ENCODE peak calls at places on chromosomes 1 and 21, in six cellular contexts. One of them, this sample, is unnamed.

GRCh38 chr1:7847599-7847998 is 5.3 kb downstream of the UTS2 start:
- DNase-seq in activated T-cell treated with anti-CD3 and anti-CD28 coated beads for 1 hour: no peak
- DNase-seq in fibroblast of lung: peak; percentile 90
- DNase-seq in HFFc6: peak; percentile 88
- DNase-seq in COR-L47: no peak
- DNase-seq in stimulated activated naive B cell treated with anti-CD40 and anti-IgM and Interleukin-4, amounts not matched to agents 10 μg/mL and 1 μg/mL and 100 μg/mL, for 72 hours: no peak
- DNase-seq in this sample: peak; percentile 92

GRCh38 chr21:32391755-32392154 is 1.1 kb downstream of the URB1 start:
- DNase-seq in HFFc6: no peak
- DNase-seq in fibroblast of lung: no peak
- DNase-seq in COR-L47: no peak
- DNase-seq in stimulated activated naive B cell treated with anti-CD40 and anti-IgM and Interleukin-4, amounts not matched to agents 10 μg/mL and 1 μg/mL and 100 μg/mL, for 72 hours: no peak
- DNase-seq in activated T-cell treated with anti-CD3 and anti-CD28 coated beads for 1 hour: no peak
- DNase-seq in this sample: no peak

GRCh38 chr1:111346089-111346885 is 55.6 kb downstream of the CHIA start:
- DNase-seq in COR-L47: peak; percentile 92
- DNase-seq in HFFc6: peak; percentile 60
- DNase-seq in fibroblast of lung: peak; percentile 84
- DNase-seq in stimulated activated naive B cell treated with anti-CD40 and anti-IgM and Interleukin-4, amounts not matched to agents 10 μg/mL and 1 μg/mL and 100 μg/mL, for 72 hours: peak; percentile 85
- DNase-seq in activated T-cell treated with anti-CD3 and anti-CD28 coated beads for 1 hour: peak; percentile 76
- DNase-seq in this sample: peak; percentile 70

GRCh38 chr1:9691726-9692125 is 40.2 kb downstream of the PIK3CD start:
- DNase-seq in HFFc6: peak; percentile 7
- DNase-seq in COR-L47: no peak
- DNase-seq in activated T-cell treated with anti-CD3 and anti-CD28 coated beads for 1 hour: no peak
- DNase-seq in fibroblast of lung: no peak
- DNase-seq in stimulated activated naive B cell treated with anti-CD40 and anti-IgM and Interleukin-4, amounts not matched to agents 10 μg/mL and 1 μg/mL and 100 μg/mL, for 72 hours: no peak
- DNase-seq in this sample: no peak

GRCh38 chr1:86119214-86119764 is 37.3 kb downstream of the COL24A1 start:
- DNase-seq in HFFc6: no peak
- DNase-seq in stimulated activated naive B cell treated with anti-CD40 and anti-IgM and Interleukin-4, amounts not matched to agents 10 μg/mL and 1 μg/mL and 100 μg/mL, for 72 hours: no peak
- DNase-seq in COR-L47: no peak
- DNase-seq in activated T-cell treated with anti-CD3 and anti-CD28 coated beads for 1 hour: no peak
- DNase-seq in fibroblast of lung: no peak
- DNase-seq in this sample: no peak

GRCh38 chr21:26842976-26843911 is 2.0 kb downstream of the ADAMTS1 start:
- DNase-seq in activated T-cell treated with anti-CD3 and anti-CD28 coated beads for 1 hour: no peak
- DNase-seq in HFFc6: peak; percentile 96
- DNase-seq in fibroblast of lung: peak; percentile 97
- DNase-seq in COR-L47: peak; percentile 79
- DNase-seq in stimulated activated naive B cell treated with anti-CD40 and anti-IgM and Interleukin-4, amounts not matched to agents 10 μg/mL and 1 μg/mL and 100 μg/mL, for 72 hours: no peak
- DNase-seq in this sample: peak; percentile 97

GRCh38 chr21:45957986-45958610 is 23.5 kb upstream of the COL6A1 start:
- DNase-seq in activated T-cell treated with anti-CD3 and anti-CD28 coated beads for 1 hour: no peak
- DNase-seq in COR-L47: no peak
- DNase-seq in HFFc6: no peak
- DNase-seq in stimulated activated naive B cell treated with anti-CD40 and anti-IgM and Interleukin-4, amounts not matched to agents 10 μg/mL and 1 μg/mL and 100 μg/mL, for 72 hours: no peak
- DNase-seq in fibroblast of lung: peak; percentile 90
- DNase-seq in this sample: peak; percentile 86

GRCh38 chr1:113887392-113887767 is at the start of gene BCL2L15:
- DNase-seq in fibroblast of lung: no peak
- DNase-seq in HFFc6: no peak
- DNase-seq in COR-L47: no peak
- DNase-seq in stimulated activated naive B cell treated with anti-CD40 and anti-IgM and Interleukin-4, amounts not matched to agents 10 μg/mL and 1 μg/mL and 100 μg/mL, for 72 hours: no peak
- DNase-seq in activated T-cell treated with anti-CD3 and anti-CD28 coated beads for 1 hour: no peak
- DNase-seq in this sample: no peak

GRCh38 chr1:206578959-206579358 is 33.3 kb downstream of the EIF2D start:
- DNase-seq in fibroblast of lung: no peak
- DNase-seq in stimulated activated naive B cell treated with anti-CD40 and anti-IgM and Interleukin-4, amounts not matched to agents 10 μg/mL and 1 μg/mL and 100 μg/mL, for 72 hours: no peak
- DNase-seq in activated T-cell treated with anti-CD3 and anti-CD28 coated beads for 1 hour: no peak
- DNase-seq in HFFc6: no peak
- DNase-seq in COR-L47: no peak
- DNase-seq in this sample: no peak

GRCh38 chr1:17274186-17275170 is 25.6 kb downstream of the PADI3 start:
- DNase-seq in COR-L47: peak; percentile 13
- DNase-seq in fibroblast of lung: peak; percentile 15
- DNase-seq in HFFc6: peak; percentile 15
- DNase-seq in activated T-cell treated with anti-CD3 and anti-CD28 coated beads for 1 hour: no peak
- DNase-seq in stimulated activated naive B cell treated with anti-CD40 and anti-IgM and Interleukin-4, amounts not matched to agents 10 μg/mL and 1 μg/mL and 100 μg/mL, for 72 hours: peak; percentile 20
- DNase-seq in this sample: peak; percentile 30

GRCh38 chr1:42340093-42340492 is 5.1 kb upstream of the FOXJ3 start:
- DNase-seq in HFFc6: peak; percentile 52
- DNase-seq in activated T-cell treated with anti-CD3 and anti-CD28 coated beads for 1 hour: no peak
- DNase-seq in COR-L47: peak; percentile 99
- DNase-seq in stimulated activated naive B cell treated with anti-CD40 and anti-IgM and Interleukin-4, amounts not matched to agents 10 μg/mL and 1 μg/mL and 100 μg/mL, for 72 hours: no peak
- DNase-seq in fibroblast of lung: no peak
- DNase-seq in this sample: peak; percentile 21

GRCh38 chr1:76867342-76868130 is at the start of gene ST6GALNAC5:
- DNase-seq in COR-L47: peak; percentile 4
- DNase-seq in activated T-cell treated with anti-CD3 and anti-CD28 coated beads for 1 hour: no peak
- DNase-seq in stimulated activated naive B cell treated with anti-CD40 and anti-IgM and Interleukin-4, amounts not matched to agents 10 μg/mL and 1 μg/mL and 100 μg/mL, for 72 hours: no peak
- DNase-seq in fibroblast of lung: peak; percentile 38
- DNase-seq in HFFc6: no peak
- DNase-seq in this sample: peak; percentile 13

GRCh38 chr1:155134858-155135415 is 715 bp upstream of the SLC50A1 start:
- DNase-seq in fibroblast of lung: peak; percentile 92
- DNase-seq in stimulated activated naive B cell treated with anti-CD40 and anti-IgM and Interleukin-4, amounts not matched to agents 10 μg/mL and 1 μg/mL and 100 μg/mL, for 72 hours: peak; percentile 57
- DNase-seq in activated T-cell treated with anti-CD3 and anti-CD28 coated beads for 1 hour: peak; percentile 14
- DNase-seq in COR-L47: peak; percentile 47
- DNase-seq in HFFc6: peak; percentile 92
- DNase-seq in this sample: peak; percentile 98

GRCh38 chr1:68217060-68217554 is 15.2 kb downstream of the WLS start:
- DNase-seq in fibroblast of lung: no peak
- DNase-seq in HFFc6: no peak
- DNase-seq in stimulated activated naive B cell treated with anti-CD40 and anti-IgM and Interleukin-4, amounts not matched to agents 10 μg/mL and 1 μg/mL and 100 μg/mL, for 72 hours: no peak
- DNase-seq in COR-L47: peak; percentile 94
- DNase-seq in activated T-cell treated with anti-CD3 and anti-CD28 coated beads for 1 hour: no peak
- DNase-seq in this sample: no peak

GRCh38 chr21:45228656-45229240 is 58.9 kb downstream of the POFUT2 start:
- DNase-seq in activated T-cell treated with anti-CD3 and anti-CD28 coated beads for 1 hour: no peak
- DNase-seq in fibroblast of lung: no peak
- DNase-seq in HFFc6: no peak
- DNase-seq in stimulated activated naive B cell treated with anti-CD40 and anti-IgM and Interleukin-4, amounts not matched to agents 10 μg/mL and 1 μg/mL and 100 μg/mL, for 72 hours: no peak
- DNase-seq in COR-L47: no peak
- DNase-seq in this sample: no peak

GRCh38 chr1:29444081-29444715 is 207.9 kb downstream of the PTPRU start:
- DNase-seq in HFFc6: no peak
- DNase-seq in activated T-cell treated with anti-CD3 and anti-CD28 coated beads for 1 hour: no peak
- DNase-seq in COR-L47: no peak
- DNase-seq in fibroblast of lung: no peak
- DNase-seq in stimulated activated naive B cell treated with anti-CD40 and anti-IgM and Interleukin-4, amounts not matched to agents 10 μg/mL and 1 μg/mL and 100 μg/mL, for 72 hours: no peak
- DNase-seq in this sample: no peak

GRCh38 chr1:227883073-227883520 is 64.6 kb downstream of the WNT9A start:
- DNase-seq in fibroblast of lung: no peak
- DNase-seq in COR-L47: no peak
- DNase-seq in activated T-cell treated with anti-CD3 and anti-CD28 coated beads for 1 hour: no peak
- DNase-seq in HFFc6: no peak
- DNase-seq in stimulated activated naive B cell treated with anti-CD40 and anti-IgM and Interleukin-4, amounts not matched to agents 10 μg/mL and 1 μg/mL and 100 μg/mL, for 72 hours: no peak
- DNase-seq in this sample: no peak

GRCh38 chr1:49187054-49187453 is 410.4 kb upstream of the BEND5 start:
- DNase-seq in fibroblast of lung: no peak
- DNase-seq in activated T-cell treated with anti-CD3 and anti-CD28 coated beads for 1 hour: no peak
- DNase-seq in COR-L47: no peak
- DNase-seq in stimulated activated naive B cell treated with anti-CD40 and anti-IgM and Interleukin-4, amounts not matched to agents 10 μg/mL and 1 μg/mL and 100 μg/mL, for 72 hours: no peak
- DNase-seq in HFFc6: no peak
- DNase-seq in this sample: no peak

GRCh38 chr1:144101397-144102050 is 129.7 kb upstream of the FAM72C start:
- DNase-seq in activated T-cell treated with anti-CD3 and anti-CD28 coated beads for 1 hour: peak; percentile 1
- DNase-seq in COR-L47: no peak
- DNase-seq in stimulated activated naive B cell treated with anti-CD40 and anti-IgM and Interleukin-4, amounts not matched to agents 10 μg/mL and 1 μg/mL and 100 μg/mL, for 72 hours: no peak
- DNase-seq in HFFc6: peak; percentile 5
- DNase-seq in fibroblast of lung: no peak
- DNase-seq in this sample: peak; percentile 13

GRCh38 chr1:161721738-161722343 is 497 bp downstream of the FCRLB start:
- DNase-seq in HFFc6: peak; percentile 89
- DNase-seq in fibroblast of lung: peak; percentile 52
- DNase-seq in activated T-cell treated with anti-CD3 and anti-CD28 coated beads for 1 hour: no peak
- DNase-seq in COR-L47: no peak
- DNase-seq in stimulated activated naive B cell treated with anti-CD40 and anti-IgM and Interleukin-4, amounts not matched to agents 10 μg/mL and 1 μg/mL and 100 μg/mL, for 72 hours: no peak
- DNase-seq in this sample: peak; percentile 97

GRCh38 chr1:159923203-159924024 is 1.9 kb downstream of the TAGLN2 start:
- DNase-seq in activated T-cell treated with anti-CD3 and anti-CD28 coated beads for 1 hour: peak; percentile 79
- DNase-seq in HFFc6: peak; percentile 76
- DNase-seq in COR-L47: peak; percentile 89
- DNase-seq in stimulated activated naive B cell treated with anti-CD40 and anti-IgM and Interleukin-4, amounts not matched to agents 10 μg/mL and 1 μg/mL and 100 μg/mL, for 72 hours: peak; percentile 90
- DNase-seq in fibroblast of lung: peak; percentile 95
- DNase-seq in this sample: peak; percentile 83

GRCh38 chr1:92791487-92792058 is 6.7 kb upstream of the EVI5 start:
- DNase-seq in fibroblast of lung: no peak
- DNase-seq in COR-L47: peak; percentile 48
- DNase-seq in activated T-cell treated with anti-CD3 and anti-CD28 coated beads for 1 hour: no peak
- DNase-seq in stimulated activated naive B cell treated with anti-CD40 and anti-IgM and Interleukin-4, amounts not matched to agents 10 μg/mL and 1 μg/mL and 100 μg/mL, for 72 hours: no peak
- DNase-seq in HFFc6: no peak
- DNase-seq in this sample: no peak

GRCh38 chr21:34180826-34181359 is 107.5 kb downstream of the MRPS6 start:
- DNase-seq in HFFc6: no peak
- DNase-seq in stimulated activated naive B cell treated with anti-CD40 and anti-IgM and Interleukin-4, amounts not matched to agents 10 μg/mL and 1 μg/mL and 100 μg/mL, for 72 hours: no peak
- DNase-seq in fibroblast of lung: no peak
- DNase-seq in activated T-cell treated with anti-CD3 and anti-CD28 coated beads for 1 hour: no peak
- DNase-seq in COR-L47: no peak
- DNase-seq in this sample: no peak

GRCh38 chr1:17553970-17554369 is 14.5 kb downstream of the ARHGEF10L start:
- DNase-seq in stimulated activated naive B cell treated with anti-CD40 and anti-IgM and Interleukin-4, amounts not matched to agents 10 μg/mL and 1 μg/mL and 100 μg/mL, for 72 hours: no peak
- DNase-seq in COR-L47: no peak
- DNase-seq in activated T-cell treated with anti-CD3 and anti-CD28 coated beads for 1 hour: no peak
- DNase-seq in fibroblast of lung: peak; percentile 76
- DNase-seq in HFFc6: peak; percentile 72
- DNase-seq in this sample: peak; percentile 77

GRCh38 chr1:223811634-223812101 is 34.1 kb downstream of the TP53BP2 start:
- DNase-seq in fibroblast of lung: peak; percentile 69
- DNase-seq in activated T-cell treated with anti-CD3 and anti-CD28 coated beads for 1 hour: no peak
- DNase-seq in HFFc6: peak; percentile 50
- DNase-seq in stimulated activated naive B cell treated with anti-CD40 and anti-IgM and Interleukin-4, amounts not matched to agents 10 μg/mL and 1 μg/mL and 100 μg/mL, for 72 hours: no peak
- DNase-seq in COR-L47: no peak
- DNase-seq in this sample: peak; percentile 61

GRCh38 chr1:68409426-68409825 is 40.3 kb downstream of the RPE65 start:
- DNase-seq in HFFc6: no peak
- DNase-seq in activated T-cell treated with anti-CD3 and anti-CD28 coated beads for 1 hour: no peak
- DNase-seq in COR-L47: no peak
- DNase-seq in fibroblast of lung: peak; percentile 69
- DNase-seq in stimulated activated naive B cell treated with anti-CD40 and anti-IgM and Interleukin-4, amounts not matched to agents 10 μg/mL and 1 μg/mL and 100 μg/mL, for 72 hours: no peak
- DNase-seq in this sample: peak; percentile 20

GRCh38 chr1:113046569-113046968 is 26.4 kb upstream of the LRIG2 start:
- DNase-seq in stimulated activated naive B cell treated with anti-CD40 and anti-IgM and Interleukin-4, amounts not matched to agents 10 μg/mL and 1 μg/mL and 100 μg/mL, for 72 hours: no peak
- DNase-seq in activated T-cell treated with anti-CD3 and anti-CD28 coated beads for 1 hour: no peak
- DNase-seq in HFFc6: no peak
- DNase-seq in COR-L47: no peak
- DNase-seq in fibroblast of lung: no peak
- DNase-seq in this sample: no peak

GRCh38 chr1:40663324-40664166 is 1.9 kb downstream of the RIMS3 start:
- DNase-seq in HFFc6: no peak
- DNase-seq in activated T-cell treated with anti-CD3 and anti-CD28 coated beads for 1 hour: no peak
- DNase-seq in COR-L47: peak; percentile 5
- DNase-seq in fibroblast of lung: no peak
- DNase-seq in stimulated activated naive B cell treated with anti-CD40 and anti-IgM and Interleukin-4, amounts not matched to agents 10 μg/mL and 1 μg/mL and 100 μg/mL, for 72 hours: no peak
- DNase-seq in this sample: no peak

This sample was measured in fibroblast of mammary gland.